ENCODE peak calls at places on chromosome 9, in four cellular contexts. W is mucosa of descending colon, U is left lung, Q is heart right ventricle. D is an unnamed sample. For H3K36me3 and H3K9me3, the result is how much of the 10 kb centered on the place peaks cover.

GRCh38 chr9:92668746-92669526 is 995 bp downstream of the IPPK start:
- DNase-seq in U (no peak), W (peak), Q (peak), D (peak)

GRCh38 chr9:133055788-133056420 is 5.9 kb upstream of the CEL start:
- DNase-seq in U (peak), W (no peak), Q (no peak), D (no peak)

GRCh38 chr9:29212590-29213373 is 1639.5 kb upstream of the C9orf72 start:
- DNase-seq in W (no peak), Q (no peak), U (peak), D (no peak)

GRCh38 chr9:20476912-20477311 is 145.4 kb downstream of the MLLT3 start:
- DNase-seq in W (no peak), Q (no peak), U (no peak), D (no peak)

GRCh38 chr9:83655433-83655832 is 32.5 kb downstream of the IDNK start:
- DNase-seq in U (no peak), Q (no peak), W (no peak), D (peak)

GRCh38 chr9:92289708-92290390 is 3.6 kb downstream of the IARS1 start:
- DNase-seq in U (no peak), Q (no peak), W (no peak), D (no peak)

GRCh38 chr9:72203205-72203803 is 54.1 kb downstream of the GDA start:
- DNase-seq in Q (no peak), W (no peak), U (no peak), D (peak)

GRCh38 chr9:83981126-83981871 is 694 bp downstream of the RMI1 start:
- DNase-seq in Q (no peak), W (no peak), U (no peak), D (peak)

GRCh38 chr9:95514402-95514801 is 2.4 kb downstream of the PTCH1 start:
- DNase-seq in U (no peak), Q (no peak), W (no peak), D (no peak)

GRCh38 chr9:14136047-14136446 is 177.9 kb downstream of the NFIB start:
- DNase-seq in U (no peak), Q (no peak), W (no peak), D (no peak)

GRCh38 chr9:4116091-4116581 is 183.7 kb downstream of the GLIS3 start:
- DNase-seq in Q (no peak), U (no peak), W (no peak), D (no peak)

GRCh38 chr9:127395491-127396252 is 1.3 kb upstream of the SLC2A8 start:
- DNase-seq in U (no peak), Q (no peak), W (no peak), D (no peak)

GRCh38 chr9:127397722-127398647 is 1.0 kb downstream of the SLC2A8 start:
- DNase-seq in Q (peak), W (peak), U (peak), D (peak)

GRCh38 chr9:127396253-127396807 is 639 bp upstream of the SLC2A8 start:
- DNase-seq in Q (no peak), W (no peak), U (no peak), D (no peak)

GRCh38 chr9:127398715-127399400 is 1.9 kb downstream of the SLC2A8 start:
- DNase-seq in W (no peak), Q (no peak), U (no peak), D (no peak)

GRCh38 chr9:127396808-127397721 is at the start of gene SLC2A8:
- DNase-seq in Q (peak), W (peak), U (peak), D (peak)
- TF ChIP-seq CTCF in Q (no peak), W (peak), U (no peak), D (peak)

GRCh38 chr9:109050444-109050843 is 37.1 kb upstream of the CTNNAL1 start:
- DNase-seq in W (no peak), Q (no peak), U (no peak), D (no peak)

GRCh38 chr9:109047259-109047658 is 34.0 kb upstream of the CTNNAL1 start:
- DNase-seq in U (no peak), W (no peak), Q (no peak), D (no peak)

GRCh38 chr9:109051733-109052132 is 38.4 kb upstream of the CTNNAL1 start:
- DNase-seq in W (no peak), Q (no peak), U (no peak), D (no peak)

GRCh38 chr9:109046346-109046745 is 33.0 kb upstream of the CTNNAL1 start:
- DNase-seq in Q (no peak), U (no peak), W (no peak), D (no peak)

DNA sequence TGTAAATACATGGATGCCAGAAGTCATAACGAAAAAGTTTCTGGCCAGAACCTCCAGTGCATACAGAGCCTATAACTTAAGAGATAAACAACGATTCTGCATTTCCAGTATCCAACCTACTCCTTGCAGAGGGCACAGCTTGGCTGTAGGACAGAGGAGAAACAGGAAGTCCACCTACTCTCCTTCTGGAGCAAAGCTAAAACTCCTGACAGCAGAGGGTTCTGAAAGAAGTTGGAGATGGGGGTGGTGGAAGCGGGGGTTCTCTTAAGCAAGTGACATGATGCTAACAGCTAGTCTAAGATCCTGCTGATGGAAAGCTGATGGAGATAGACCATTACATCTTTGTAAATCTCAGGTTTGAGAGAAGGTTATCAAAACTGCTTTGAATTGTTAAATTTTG is 35.5 kb upstream of the CTNNAL1 start:
- DNase-seq in W (no peak), Q (no peak), U (no peak), D (no peak)
- H3K36me3 ChIP-seq in W (under half), Q (under half), U (half or more), D (under half)

GRCh38 chr9:137477778-137478612 is 18.9 kb upstream of the NSMF start:
- DNase-seq in W (peak), U (peak), Q (no peak), D (no peak)

GRCh38 chr9:137470785-137471184 is 11.7 kb upstream of the NSMF start:
- DNase-seq in Q (no peak), W (peak), U (peak), D (no peak)

GRCh38 chr9:137475666-137476065 is 16.5 kb upstream of the NSMF start:
- DNase-seq in W (no peak), U (no peak), Q (no peak), D (no peak)

GRCh38 chr9:137476856-137477255 is 17.7 kb upstream of the NSMF start:
- DNase-seq in Q (no peak), W (peak), U (peak), D (no peak)

DNA sequence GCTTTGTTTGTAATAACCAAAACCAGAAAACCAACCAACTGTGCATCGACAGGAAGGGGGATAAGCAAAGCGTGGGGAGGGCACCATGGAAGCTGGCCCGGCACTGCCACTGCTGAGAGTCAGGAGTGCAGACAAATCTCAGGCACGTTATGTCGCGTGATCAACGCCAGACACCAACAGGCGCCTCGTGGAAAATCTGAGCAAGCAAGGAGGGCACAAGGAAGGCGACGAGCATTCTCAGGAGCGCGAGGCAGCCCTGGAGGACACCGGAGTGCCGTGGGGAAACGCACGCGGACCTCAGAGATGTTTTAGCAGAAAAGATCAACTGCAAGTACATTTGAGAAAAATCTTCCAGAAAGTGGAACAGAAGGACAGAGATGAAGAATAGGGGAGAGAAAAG is 15.1 kb upstream of the NSMF start:
- DNase-seq in Q (no peak), W (peak), U (peak), D (no peak)
- H3K9me3 ChIP-seq in Q (under half), W (under half), U (under half), D (under half)

GRCh38 chr9:123108976-123109375 is 75.5 kb downstream of the GPR21 start:
- DNase-seq in W (no peak), Q (no peak), U (no peak), D (no peak)

GRCh38 chr9:123113185-123113584 is 79.7 kb downstream of the GPR21 start:
- DNase-seq in U (no peak), Q (no peak), W (no peak), D (no peak)

GRCh38 chr9:123109540-123110279 is 76.2 kb downstream of the GPR21 start:
- DNase-seq in U (no peak), Q (no peak), W (no peak), D (no peak)

GRCh38 chr9:123111977-123112869 is 78.8 kb downstream of the GPR21 start:
- DNase-seq in U (peak), W (peak), Q (peak), D (no peak)

DNA sequence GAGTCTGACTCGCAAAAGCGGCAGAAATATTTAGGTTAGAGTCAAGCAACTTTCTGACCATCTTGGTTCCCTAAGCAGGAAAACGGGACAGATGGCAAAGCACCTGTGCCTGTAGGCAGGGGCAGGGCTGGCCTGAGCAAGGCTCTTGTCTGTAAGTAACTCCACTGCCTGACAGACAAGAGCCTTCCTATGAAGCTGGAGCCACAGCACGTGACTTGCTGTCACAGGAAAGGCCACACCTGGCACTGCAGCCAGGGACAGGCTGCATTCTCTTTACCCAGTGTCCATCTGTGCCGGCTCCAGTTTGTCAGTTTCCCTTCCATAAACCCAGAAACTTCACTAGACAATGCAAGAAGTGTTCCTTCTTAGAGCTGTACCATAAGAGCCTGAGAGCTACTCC is 78.0 kb downstream of the GPR21 start:
- DNase-seq in U (peak), Q (no peak), W (no peak), D (no peak)
- TF ChIP-seq CTCF in U (no peak), Q (no peak), W (no peak), D (no peak)

GRCh38 chr9:124267271-124267807 is 9.6 kb downstream of the NEK6 start:
- DNase-seq in Q (no peak), U (peak), W (peak), D (peak)
- H3K36me3 ChIP-seq in Q (under half), U (under half), W (under half), D (under half)

GRCh38 chr9:1052908-1053590 is 2.9 kb downstream of the DMRT2 start:
- DNase-seq in U (peak), Q (no peak), W (no peak), D (no peak)
- H3K9me3 ChIP-seq in U (under half), Q (under half), W (under half), D (under half)

D was measured in colonic mucosa.